ENCODE peak calls at places on chromosomes 11 and 22, in seven cellular contexts. R, U, K, E, J, B and S are unnamed samples.

GRCh38 chr11:36436084-36436483 is 74.0 kb downstream of the TRAF6 start:
- DNase-seq in R (no peak), U (no peak), K (no peak), E (no peak), J (no peak), B (no peak), S (no peak)

GRCh38 chr11:88016392-88017020 is 158.7 kb downstream of the RAB38 start:
- DNase-seq in R (peak; percentile 16), U (peak; percentile 76), K (peak; percentile 42), E (peak; percentile 88), J (peak; percentile 33), B (peak; percentile 90), S (peak; percentile 94)

GRCh38 chr11:68051191-68052136 is 12.6 kb downstream of the TCIRG1 start:
- DNase-seq in R (no peak), U (no peak), K (no peak), E (no peak), J (no peak), B (no peak), S (peak; percentile 39)

GRCh38 chr22:17121235-17122195 is at the start of gene TMEM121B:
- DNase-seq in R (peak; percentile 80), U (no peak), K (peak; percentile 91), E (peak; percentile 50), J (peak; percentile 68), B (peak; percentile 80), S (peak; percentile 44)

GRCh38 chr11:67355794-67356550 is 2.6 kb upstream of the POLD4 start:
- DNase-seq in R (no peak), U (no peak), K (no peak), E (no peak), J (no peak), B (no peak), S (no peak)

GRCh38 chr22:49858827-49859226 is 5.2 kb downstream of the ZBED4 start:
- DNase-seq in R (no peak), U (no peak), K (no peak), E (no peak), J (no peak), B (no peak), S (no peak)

GRCh38 chr11:128483211-128483788 is 104.1 kb downstream of the ETS1 start:
- DNase-seq in R (no peak), U (no peak), K (no peak), E (no peak), J (no peak), B (no peak), S (no peak)

GRCh38 chr11:19955660-19956059 is 204.6 kb downstream of the DBX1 start:
- DNase-seq in R (no peak), U (no peak), K (no peak), E (no peak), J (no peak), B (no peak), S (no peak)

GRCh38 chr11:33258631-33259184 is 1.5 kb downstream of the HIPK3 start:
- DNase-seq in R (no peak), U (no peak), K (no peak), E (peak; percentile 72), J (no peak), B (no peak), S (peak; percentile 73)

GRCh38 chr11:46888636-46889035 is 29.7 kb downstream of the LRP4 start:
- DNase-seq in R (no peak), U (no peak), K (no peak), E (no peak), J (no peak), B (no peak), S (no peak)

GRCh38 chr22:20509344-20510047 is 2.1 kb downstream of the MED15 start:
- DNase-seq in R (peak; percentile 73), U (peak; percentile 78), K (peak; percentile 80), E (peak; percentile 91), J (no peak), B (peak; percentile 94), S (peak; percentile 95)

GRCh38 chr11:6682591-6682935 is 577 bp downstream of the MRPL17 start:
- DNase-seq in R (no peak), U (no peak), K (no peak), E (peak; percentile 12), J (no peak), B (no peak), S (no peak)

GRCh38 chr11:62889484-62890437 is 9.1 kb downstream of the SLC3A2 start:
- DNase-seq in R (no peak), U (no peak), K (no peak), E (peak; percentile 57), J (no peak), B (peak; percentile 81), S (peak; percentile 35)

GRCh38 chr11:72598901-72599300 is 75.3 kb downstream of the PDE2A start:
- DNase-seq in R (peak; percentile 55), U (no peak), K (peak; percentile 72), E (peak; percentile 41), J (no peak), B (peak; percentile 52), S (peak; percentile 58)

GRCh38 chr11:13965337-13965736 is 2.8 kb downstream of the SPON1 start:
- DNase-seq in R (no peak), U (no peak), K (no peak), E (no peak), J (no peak), B (no peak), S (no peak)

GRCh38 chr11:2825261-2825885 is 60.2 kb downstream of the CDKN1C start:
- DNase-seq in R (peak; percentile 85), U (no peak), K (peak; percentile 85), E (peak; percentile 70), J (no peak), B (peak; percentile 54), S (peak; percentile 79)
- H3K4me3 ChIP-seq in R (peak overlapping the region; percentile 36), U (no peak overlapping the region), K (peak overlapping the region; percentile 2), E (no peak overlapping the region), J (no peak overlapping the region), B (no peak overlapping the region), S (no peak overlapping the region)

DNA sequence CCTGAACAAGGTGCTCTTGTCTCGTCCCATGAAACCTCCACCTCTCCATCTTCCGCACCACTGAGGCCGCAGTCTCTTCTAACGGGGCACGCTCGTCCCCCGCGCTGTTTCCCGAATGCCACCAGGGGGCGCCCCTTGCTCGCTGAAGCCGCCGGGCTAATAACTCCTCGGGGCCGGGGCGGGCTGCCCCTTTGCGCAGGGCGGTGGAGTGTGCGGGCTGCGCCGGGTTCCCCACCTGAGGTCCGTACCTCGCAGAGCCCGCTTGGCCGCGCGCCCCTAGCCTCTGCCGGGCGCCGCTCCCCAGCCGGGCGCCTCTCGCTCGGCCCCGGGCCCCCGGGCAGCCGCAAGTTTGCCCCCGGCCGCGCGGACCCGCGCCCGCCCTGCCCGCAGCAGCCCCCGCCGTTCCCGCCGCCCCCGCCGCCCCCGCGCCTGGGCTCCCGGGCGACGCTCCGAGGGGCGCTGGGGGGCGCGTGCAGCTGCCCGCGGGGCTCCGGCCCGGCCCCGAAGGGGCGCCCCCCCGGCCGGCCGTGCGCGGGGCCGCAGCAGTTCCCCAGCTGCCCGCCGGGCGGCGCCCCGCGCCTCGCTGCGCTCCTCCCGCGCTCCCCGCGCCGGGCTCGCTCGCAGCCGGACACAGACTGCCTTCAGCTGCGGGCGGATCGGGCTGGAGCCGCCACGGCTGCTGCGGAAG is at the start of gene GRIK4:
- DNase-seq in R (peak; percentile 84), U (no peak), K (peak; percentile 77), E (peak; percentile 52), J (peak; percentile 63), B (peak; percentile 88), S (peak; percentile 76)
- H3K4me3 ChIP-seq in R (peak within 1 kb of the TSS; percentile 64), U (peak within 1 kb of the TSS; percentile 13), K (peak within 1 kb of the TSS; percentile 53), E (peak within 1 kb of the TSS; percentile 12), J (peak within 1 kb of the TSS; percentile 43), B (peak within 1 kb of the TSS; percentile 46), S (peak within 1 kb of the TSS; percentile 50)

DNA sequence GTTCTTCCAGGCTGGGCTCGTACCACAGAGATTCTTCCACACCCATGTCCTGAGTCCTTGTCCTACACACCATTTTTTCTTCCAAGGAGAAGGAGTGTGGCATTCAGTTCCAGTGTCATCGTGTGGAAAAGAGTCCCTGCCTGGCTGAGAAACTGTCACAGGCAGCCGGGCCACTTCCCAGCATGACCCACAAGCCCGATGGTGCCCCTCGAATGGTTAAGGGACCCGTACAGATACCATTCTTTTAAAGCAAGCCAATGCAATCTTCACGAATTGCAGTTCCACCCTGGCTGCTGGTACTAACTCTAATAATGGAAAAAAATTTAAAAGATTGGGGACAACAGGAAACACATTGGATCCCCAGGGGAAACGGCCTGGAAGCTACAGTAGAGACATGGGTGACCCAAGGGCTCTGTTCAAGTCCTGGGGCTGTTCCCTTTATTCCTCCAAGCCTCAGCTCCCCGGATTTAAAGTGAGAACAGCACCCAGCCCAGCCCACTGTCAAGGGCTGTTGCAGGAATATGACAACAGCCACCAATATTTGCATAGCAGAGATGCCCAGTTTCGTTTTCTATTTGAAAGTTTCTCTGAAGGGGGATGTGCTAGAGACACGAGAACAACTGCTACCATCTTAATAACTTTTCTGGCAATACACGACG is 80.9 kb upstream of the WNT7B start:
- DNase-seq in R (peak; percentile 44), U (no peak), K (peak; percentile 65), E (peak; percentile 83), J (no peak), B (peak; percentile 76), S (no peak)
- H3K4me3 ChIP-seq in R (peak overlapping the region; percentile 84), U (peak overlapping the region; percentile 58), K (peak overlapping the region; percentile 70), E (peak overlapping the region; percentile 59), J (no peak overlapping the region), B (peak overlapping the region; percentile 58), S (no peak overlapping the region)

GRCh38 chr11:69157156-69157821 is 1.6 kb downstream of the SMIM38 start:
- DNase-seq in R (peak; percentile 74), U (no peak), K (peak; percentile 83), E (peak; percentile 17), J (no peak), B (peak; percentile 74), S (peak; percentile 35)
- H3K4me3 ChIP-seq in R (peak overlapping the region; percentile 36), U (no peak overlapping the region), K (peak overlapping the region; percentile 22), E (no peak overlapping the region), J (no peak overlapping the region), B (no peak overlapping the region), S (peak overlapping the region; percentile 11)

DNA sequence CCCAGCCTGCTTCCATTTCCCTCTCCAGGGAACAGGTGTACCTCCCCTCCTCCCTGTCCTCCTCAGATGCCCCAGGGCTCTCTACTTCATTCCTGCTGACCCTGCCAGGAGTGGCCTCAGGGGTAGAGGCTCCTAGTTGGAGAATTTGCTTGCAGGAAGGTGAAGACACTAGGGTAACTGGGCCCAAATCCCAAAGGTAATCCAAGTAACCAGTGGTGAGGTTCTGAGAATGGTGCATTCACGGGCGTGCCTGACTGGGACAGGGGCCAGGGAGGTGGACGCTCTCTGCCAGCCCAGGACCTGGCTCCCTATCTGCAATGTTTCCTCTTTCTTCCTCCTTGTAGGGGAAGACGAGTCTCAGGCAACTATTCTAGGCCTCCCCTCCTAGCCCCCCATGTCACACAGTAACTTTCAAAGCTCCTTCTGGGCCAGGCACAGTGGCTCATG is 2.9 kb downstream of the SLC35C1 start:
- DNase-seq in R (no peak), U (no peak), K (no peak), E (no peak), J (no peak), B (no peak), S (no peak)
- H3K4me3 ChIP-seq in R (no peak overlapping the region), U (peak overlapping the region; percentile 87), K (no peak overlapping the region), E (peak overlapping the region; percentile 6), J (no peak overlapping the region), B (peak overlapping the region; percentile 81), S (peak overlapping the region; percentile 82)